ENCODE peak calls at places on chromosomes 5 and 9, in four cellular contexts. I, H, F and M are unnamed samples. For H3K36me3 and H3K4me1, the result is how much of the 10 kb centered on the place peaks cover.

GRCh38 chr5:96037128-96037527 is 75.5 kb upstream of the ELL2 start:
- DNase-seq in I (no peak), H (no peak), F (no peak), M (no peak)

GRCh38 chr5:172640139-172640538 is 924 bp upstream of the NEURL1B start:
- DNase-seq in I (no peak), H (no peak), F (no peak), M (no peak)

GRCh38 chr9:98775831-98776441 is 20.4 kb downstream of the ANKS6 start:
- DNase-seq in I (peak), H (no peak), F (no peak), M (peak)

GRCh38 chr5:72559866-72560766 is 52.9 kb upstream of the ZNF366 start:
- DNase-seq in I (no peak), H (no peak), F (no peak), M (no peak)

GRCh38 chr5:14534773-14535172 is 46.8 kb upstream of the OTULINL start:
- DNase-seq in I (no peak), H (no peak), F (no peak), M (no peak)

GRCh38 chr9:25094518-25094917 is 548.8 kb upstream of the IZUMO3 start:
- DNase-seq in I (no peak), H (no peak), F (no peak), M (no peak)

GRCh38 chr5:168239325-168239724 is 52.1 kb upstream of the WWC1 start:
- DNase-seq in I (no peak), H (no peak), F (no peak), M (no peak)

GRCh38 chr5:82863260-82863659 is 213.9 kb downstream of the TMEM167A start:
- DNase-seq in I (no peak), H (no peak), F (no peak), M (no peak)

GRCh38 chr9:134518004-134518606 is 123.5 kb upstream of the COL5A1 start:
- DNase-seq in I (no peak), H (no peak), F (no peak), M (no peak)

GRCh38 chr9:82777366-82777765 is 285.6 kb downstream of the RASEF start:
- DNase-seq in I (no peak), H (no peak), F (no peak), M (no peak)

GRCh38 chr5:113057437-113058052 is 80.9 kb downstream of the DCP2 start:
- DNase-seq in I (no peak), H (no peak), F (no peak), M (no peak)

GRCh38 chr5:131242728-131243255 is 21.1 kb upstream of the CDC42SE2 start:
- DNase-seq in I (no peak), H (no peak), F (no peak), M (no peak)

GRCh38 chr5:54171645-54172384 is 138.6 kb downstream of the ARL15 start:
- DNase-seq in I (no peak), H (no peak), F (no peak), M (no peak)

GRCh38 chr9:121935744-121936143 is 157.4 kb downstream of the TTLL11 start:
- DNase-seq in I (no peak), H (no peak), F (no peak), M (no peak)

DNA sequence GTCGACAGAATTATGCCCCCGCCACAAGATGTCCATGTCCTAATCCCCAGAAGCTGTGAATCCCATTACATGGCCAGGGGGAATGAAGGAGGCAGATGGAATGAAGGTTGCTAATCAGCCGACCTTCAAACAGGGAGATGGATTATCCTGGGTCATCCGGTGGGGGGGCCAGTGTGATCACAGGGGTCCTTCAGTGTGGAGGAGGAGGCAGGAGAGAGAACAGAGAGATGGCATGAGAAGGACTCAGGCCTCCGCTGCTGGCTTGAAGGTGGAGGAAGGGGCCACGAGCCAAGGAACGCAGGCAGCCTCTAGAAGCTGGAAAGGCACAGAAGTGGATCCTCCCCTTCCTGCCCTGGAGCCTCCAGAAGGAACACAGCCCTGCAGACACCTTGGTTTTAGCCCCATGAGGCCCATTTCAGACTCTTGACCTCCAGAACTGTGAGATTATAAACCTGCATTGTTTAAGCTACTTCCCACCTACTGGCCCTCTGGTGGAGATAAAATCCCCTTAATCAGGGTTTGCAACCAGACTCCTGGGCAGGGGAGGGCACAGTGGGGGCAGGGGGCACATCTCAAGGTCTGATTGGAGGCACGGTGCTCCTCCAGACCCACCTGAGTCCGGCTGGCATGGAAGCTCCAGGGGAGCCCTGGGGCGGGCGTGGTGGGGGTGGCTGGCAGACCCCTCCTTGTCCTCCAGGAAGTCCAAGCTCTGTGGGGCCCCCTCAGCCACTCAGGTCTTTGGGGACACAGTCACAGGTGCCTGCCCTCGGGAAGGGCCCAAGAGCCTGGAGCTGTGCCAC is 13.8 kb downstream of the PTGES2 start:
- DNase-seq in I (no peak), H (no peak), F (no peak), M (no peak)
- H3K36me3 ChIP-seq in I (under half), H (under half), F (under half), M (under half)

DNA sequence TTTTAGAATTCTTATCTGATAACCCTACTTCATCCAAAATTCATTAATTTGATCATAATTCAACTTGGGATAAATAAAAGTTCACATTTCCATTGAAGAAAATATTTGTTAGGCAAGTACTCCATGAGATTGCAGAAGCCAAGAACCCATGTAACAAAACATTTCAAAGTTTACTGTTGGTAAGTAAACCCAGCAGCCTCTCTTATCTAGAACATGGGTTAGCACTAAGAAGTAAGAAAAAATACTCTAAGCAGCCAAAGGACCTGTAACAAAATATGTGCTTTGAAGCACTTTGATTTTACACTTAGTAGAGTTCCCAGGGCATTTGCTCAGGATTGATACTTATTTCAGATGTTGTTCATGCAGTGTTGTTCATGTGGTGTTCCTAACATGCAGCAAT is 8.7 kb downstream of the MAP3K1 start:
- DNase-seq in I (no peak), H (no peak), F (no peak), M (no peak)
- H3K4me1 ChIP-seq in I (under half), H (half or more), F (under half), M (under half)

GRCh38 chr5:151051066-151051930 is 29.5 kb downstream of the TNIP1 start:
- DNase-seq in I (no peak), H (peak), F (peak), M (peak)
- H3K36me3 ChIP-seq in I (under half), H (half or more), F (half or more), M (half or more)

DNA sequence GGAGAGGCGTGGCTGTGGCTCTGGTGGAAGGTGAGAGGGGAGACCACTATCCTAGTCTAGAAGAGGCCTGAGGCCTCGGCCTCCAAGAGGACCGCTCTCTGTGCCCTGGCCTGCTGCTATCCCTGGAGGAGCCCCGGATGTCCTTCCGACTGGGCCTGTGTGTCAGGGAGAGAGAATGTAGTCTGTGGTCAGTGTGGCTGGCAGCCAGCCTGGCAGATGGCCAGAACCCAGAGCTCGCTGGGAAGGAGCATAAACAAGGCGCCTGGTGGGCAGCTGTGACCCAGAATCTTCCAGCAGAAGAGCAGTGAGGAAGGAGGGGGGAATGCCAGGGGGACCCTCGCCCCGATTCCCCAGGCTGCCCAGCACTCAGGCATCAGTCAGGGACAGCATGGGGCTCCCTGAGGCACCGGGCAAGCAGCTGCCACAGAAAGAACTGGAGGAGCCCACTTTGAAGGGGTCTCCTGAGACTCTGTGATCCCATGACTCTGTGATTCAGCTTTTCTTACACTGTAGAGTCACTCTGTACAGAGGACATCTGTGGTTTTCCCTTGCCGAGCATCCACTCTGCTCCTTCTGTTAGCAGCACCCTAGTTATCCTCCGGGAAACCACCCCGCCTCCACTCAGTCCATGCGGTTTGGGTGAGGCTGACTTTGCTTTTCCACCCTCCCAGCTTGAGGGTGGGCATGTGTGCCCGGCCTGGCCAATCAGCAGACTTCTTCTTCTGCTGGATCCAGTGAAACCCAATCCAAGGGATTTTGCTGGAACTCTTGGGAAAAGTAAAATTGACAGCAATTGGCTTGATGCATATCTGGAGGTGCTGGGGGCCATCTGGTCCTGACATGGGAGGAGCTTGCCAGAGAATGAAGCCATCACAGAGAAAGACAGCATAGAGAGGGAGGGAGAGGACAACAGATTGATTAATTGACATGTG is 46.2 kb upstream of the PWWP2A start:
- DNase-seq in I (peak), H (no peak), F (peak), M (no peak)
- H3K4me1 ChIP-seq in I (under half), H (under half), F (under half), M (under half)

GRCh38 chr5:178861627-178862026 is 1.9 kb downstream of the ZNF354B start:
- DNase-seq in I (no peak), H (no peak), F (no peak), M (no peak)
- H3K36me3 ChIP-seq in I (under half), H (under half), F (under half), M (under half)

GRCh38 chr9:114588150-114588663 is 638 bp downstream of the ATP6V1G1 start:
- DNase-seq in I (no peak), H (no peak), F (peak), M (no peak)
- H3K4me1 ChIP-seq in I (under half), H (under half), F (under half), M (under half)

GRCh38 chr5:50767588-50767987 is 101.2 kb downstream of the PARP8 start:
- DNase-seq in I (no peak), H (no peak), F (no peak), M (no peak)

GRCh38 chr5:50766462-50766861 is 100.0 kb downstream of the PARP8 start:
- DNase-seq in I (no peak), H (no peak), F (no peak), M (no peak)

GRCh38 chr5:50766042-50766441 is 99.6 kb downstream of the PARP8 start:
- DNase-seq in I (no peak), H (no peak), F (no peak), M (no peak)

GRCh38 chr5:50768650-50769049 is 102.2 kb downstream of the PARP8 start:
- DNase-seq in I (no peak), H (no peak), F (no peak), M (peak)

GRCh38 chr5:50766967-50767366 is 100.5 kb downstream of the PARP8 start:
- DNase-seq in I (no peak), H (no peak), F (no peak), M (no peak)
- H3K36me3 ChIP-seq in I (under half), H (under half), F (under half), M (under half)

GRCh38 chr5:145548097-145548496 is 287.0 kb downstream of the PRELID2 start:
- DNase-seq in I (no peak), H (no peak), F (no peak), M (no peak)

GRCh38 chr5:145539201-145539600 is 295.9 kb downstream of the PRELID2 start:
- DNase-seq in I (no peak), H (no peak), F (no peak), M (no peak)

GRCh38 chr5:145540375-145540774 is 294.8 kb downstream of the PRELID2 start:
- DNase-seq in I (no peak), H (no peak), F (no peak), M (no peak)

GRCh38 chr5:145543968-145544367 is 291.2 kb downstream of the PRELID2 start:
- DNase-seq in I (no peak), H (no peak), F (no peak), M (no peak)
- H3K4me1 ChIP-seq in I (under half), H (under half), F (under half), M (under half)

DNA sequence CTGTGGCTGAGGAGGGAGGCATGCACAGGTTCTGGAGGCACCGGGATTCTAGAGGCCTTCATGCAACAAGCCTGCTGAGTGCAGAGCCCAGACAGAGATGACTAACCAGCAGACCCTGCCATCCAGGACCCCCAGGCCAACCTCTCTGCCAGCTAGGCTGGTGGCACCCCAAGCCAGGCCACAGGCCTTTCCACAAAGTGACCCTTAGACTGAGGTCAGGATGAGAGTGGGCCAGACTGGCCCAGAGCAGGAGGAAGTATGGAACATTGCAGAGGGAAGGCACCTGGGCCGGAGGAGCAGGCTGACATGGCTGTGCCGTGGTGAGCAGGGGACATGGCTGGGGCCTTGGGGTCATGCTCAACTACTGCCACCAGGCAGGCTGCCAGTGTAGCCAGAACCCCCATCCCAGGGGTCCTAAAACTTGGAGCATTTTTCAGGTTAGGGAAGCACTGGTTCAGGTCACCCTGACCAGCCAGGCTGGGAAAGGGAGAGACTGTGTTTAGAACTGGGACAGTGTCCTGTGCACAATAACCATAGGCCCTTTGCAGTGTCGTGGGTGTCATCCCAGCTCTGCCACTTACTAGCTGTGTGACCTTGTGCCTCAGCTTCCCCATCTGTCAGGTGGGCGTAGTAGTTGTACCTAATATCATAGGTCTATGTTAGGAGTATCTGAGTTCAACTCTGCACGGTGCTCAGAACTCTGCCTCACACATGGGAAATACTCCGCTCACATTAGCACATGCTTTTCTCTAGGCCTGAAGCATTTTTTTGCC is 17.3 kb downstream of the TCF7 start:
- DNase-seq in I (no peak), H (no peak), F (no peak), M (no peak)
- H3K36me3 ChIP-seq in I (under half), H (half or more), F (under half), M (under half)

DNA sequence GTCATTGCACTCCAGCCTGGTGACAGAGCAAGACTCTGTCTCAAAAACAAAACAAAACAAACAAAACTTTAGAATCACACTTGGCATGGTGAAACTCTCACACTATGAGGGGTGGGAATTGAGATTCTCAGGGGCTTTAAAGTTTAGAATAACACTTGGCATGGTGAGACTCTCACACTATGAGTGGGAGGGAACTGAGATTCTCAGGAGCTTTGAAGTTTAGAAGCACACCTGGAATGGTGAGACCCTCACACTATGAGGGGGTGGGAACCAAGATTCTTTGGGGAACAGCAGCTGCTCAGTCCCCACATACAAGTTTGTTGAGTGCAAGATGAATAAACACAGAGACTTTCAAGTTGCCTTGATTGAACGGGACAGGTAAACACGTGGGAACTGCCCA is 149.4 kb downstream of the HSD17B3 start:
- DNase-seq in I (no peak), H (no peak), F (no peak), M (no peak)
- H3K4me1 ChIP-seq in I (under half), H (under half), F (under half), M (under half)